ENCODE peak calls at places on chromosomes 4 and X, in six cellular contexts. One of them, this sample, is unnamed.

GRCh38 chr4:173535932-173536331 is 5.9 kb upstream of the HAND2 start:
- DNase-seq in GM23338: no peak
- DNase-seq in SK-N-SH: no peak
- DNase-seq in HCT116: no peak
- DNase-seq in OCI-LY7: no peak
- DNase-seq in PC-3: no peak
- DNase-seq in this sample: peak; percentile 14

GRCh38 chr4:2886622-2887021 is 43.0 kb downstream of the ADD1 start:
- DNase-seq in OCI-LY7: no peak
- DNase-seq in SK-N-SH: peak; percentile 80
- DNase-seq in HCT116: no peak
- DNase-seq in GM23338: no peak
- DNase-seq in PC-3: no peak
- DNase-seq in this sample: no peak

GRCh38 chr4:186016796-186017195 is 52.2 kb upstream of the TLR3 start:
- DNase-seq in SK-N-SH: no peak
- DNase-seq in PC-3: no peak
- DNase-seq in HCT116: no peak
- DNase-seq in OCI-LY7: no peak
- DNase-seq in GM23338: no peak
- DNase-seq in this sample: no peak

GRCh38 chr4:180827193-180827592 is 1416.0 kb upstream of the TENM3 start:
- DNase-seq in GM23338: peak; percentile 12
- DNase-seq in HCT116: no peak
- DNase-seq in PC-3: peak; percentile 3
- DNase-seq in OCI-LY7: no peak
- DNase-seq in SK-N-SH: no peak
- DNase-seq in this sample: peak; percentile 61

GRCh38 chr4:75675004-75675531 is 1.9 kb upstream of the G3BP2 start:
- DNase-seq in HCT116: no peak
- DNase-seq in OCI-LY7: no peak
- DNase-seq in SK-N-SH: no peak
- DNase-seq in PC-3: no peak
- DNase-seq in GM23338: peak; percentile 45
- DNase-seq in this sample: no peak

GRCh38 chrX:121356139-121356849 is 308.9 kb downstream of the GLUD2 start:
- DNase-seq in SK-N-SH: no peak
- DNase-seq in GM23338: no peak
- DNase-seq in OCI-LY7: no peak
- DNase-seq in PC-3: no peak
- DNase-seq in HCT116: no peak
- DNase-seq in this sample: no peak

GRCh38 chrX:23726196-23726595 is 16.9 kb downstream of the ACOT9 start:
- DNase-seq in HCT116: no peak
- DNase-seq in SK-N-SH: no peak
- DNase-seq in PC-3: no peak
- DNase-seq in OCI-LY7: no peak
- DNase-seq in GM23338: no peak
- DNase-seq in this sample: no peak

GRCh38 chrX:31497086-31497485 is 425.2 kb upstream of the FTHL17 start:
- DNase-seq in GM23338: no peak
- DNase-seq in PC-3: no peak
- DNase-seq in HCT116: no peak
- DNase-seq in SK-N-SH: no peak
- DNase-seq in OCI-LY7: no peak
- DNase-seq in this sample: peak; percentile 56

GRCh38 chrX:75229774-75230173 is 44.1 kb upstream of the UPRT start:
- DNase-seq in SK-N-SH: no peak
- DNase-seq in GM23338: no peak
- DNase-seq in HCT116: no peak
- DNase-seq in PC-3: no peak
- DNase-seq in OCI-LY7: no peak
- DNase-seq in this sample: no peak

GRCh38 chrX:39582091-39582490 is 515.7 kb downstream of the BCOR start:
- DNase-seq in OCI-LY7: no peak
- DNase-seq in GM23338: no peak
- DNase-seq in PC-3: peak; percentile 38
- DNase-seq in HCT116: peak; percentile 7
- DNase-seq in SK-N-SH: no peak
- DNase-seq in this sample: no peak

GRCh38 chr4:188439641-188440311 is 300.5 kb downstream of the TRIML1 start:
- DNase-seq in PC-3: peak; percentile 3
- DNase-seq in HCT116: no peak
- DNase-seq in SK-N-SH: peak; percentile 29
- DNase-seq in OCI-LY7: no peak
- DNase-seq in GM23338: no peak
- DNase-seq in this sample: peak; percentile 2

GRCh38 chr4:169612869-169613859 is 781 bp upstream of the NEK1 start:
- DNase-seq in SK-N-SH: peak; percentile 65
- DNase-seq in PC-3: peak; percentile 82
- DNase-seq in GM23338: peak; percentile 89
- DNase-seq in HCT116: peak; percentile 68
- DNase-seq in OCI-LY7: peak; percentile 82
- DNase-seq in this sample: peak; percentile 88

GRCh38 chr4:44928062-44928380 is 201.7 kb upstream of the GNPDA2 start:
- DNase-seq in OCI-LY7: no peak
- DNase-seq in HCT116: no peak
- DNase-seq in SK-N-SH: no peak
- DNase-seq in GM23338: no peak
- DNase-seq in PC-3: no peak
- DNase-seq in this sample: no peak

GRCh38 chrX:72041901-72042859 is 89.5 kb downstream of the RTL5 start:
- DNase-seq in OCI-LY7: no peak
- DNase-seq in GM23338: no peak
- DNase-seq in HCT116: no peak
- DNase-seq in SK-N-SH: no peak
- DNase-seq in PC-3: no peak
- DNase-seq in this sample: peak; percentile 30

GRCh38 chr4:70801265-70801809 is 38.4 kb downstream of the GRSF1 start:
- DNase-seq in GM23338: no peak
- DNase-seq in OCI-LY7: no peak
- DNase-seq in SK-N-SH: no peak
- DNase-seq in PC-3: no peak
- DNase-seq in HCT116: no peak
- DNase-seq in this sample: no peak

GRCh38 chr4:44121210-44121609 is 327.4 kb downstream of the KCTD8 start:
- DNase-seq in GM23338: no peak
- DNase-seq in HCT116: no peak
- DNase-seq in PC-3: peak; percentile 67
- DNase-seq in SK-N-SH: no peak
- DNase-seq in OCI-LY7: no peak
- DNase-seq in this sample: no peak

GRCh38 chr4:60482921-60483351 is 717.2 kb upstream of the ADGRL3 start:
- DNase-seq in SK-N-SH: no peak
- DNase-seq in HCT116: no peak
- DNase-seq in OCI-LY7: no peak
- DNase-seq in PC-3: no peak
- DNase-seq in GM23338: no peak
- DNase-seq in this sample: no peak

GRCh38 chr4:80266902-80267380 is 477 bp downstream of the FGF5 start:
- DNase-seq in HCT116: no peak
- DNase-seq in OCI-LY7: no peak
- DNase-seq in PC-3: peak; percentile 30
- DNase-seq in GM23338: peak; percentile 49
- DNase-seq in SK-N-SH: peak; percentile 59
- DNase-seq in this sample: peak; percentile 79

GRCh38 chr4:82555279-82555678 is 6.5 kb downstream of the TMEM150C start:
- DNase-seq in PC-3: no peak
- DNase-seq in OCI-LY7: peak; percentile 4
- DNase-seq in GM23338: peak; percentile 51
- DNase-seq in HCT116: no peak
- DNase-seq in SK-N-SH: peak; percentile 27
- DNase-seq in this sample: no peak

GRCh38 chr4:172726001-172726423 is 442.6 kb upstream of the GALNT7 start:
- DNase-seq in GM23338: no peak
- DNase-seq in SK-N-SH: no peak
- DNase-seq in HCT116: no peak
- DNase-seq in PC-3: peak; percentile 67
- DNase-seq in OCI-LY7: no peak
- DNase-seq in this sample: peak; percentile 48

GRCh38 chr4:97978791-97979488 is 164.3 kb downstream of the STPG2 start:
- DNase-seq in PC-3: peak; percentile 5
- DNase-seq in GM23338: no peak
- DNase-seq in SK-N-SH: no peak
- DNase-seq in OCI-LY7: no peak
- DNase-seq in HCT116: no peak
- DNase-seq in this sample: no peak

GRCh38 chr4:88230953-88231835 is 53.2 kb downstream of the PPM1K start:
- DNase-seq in HCT116: no peak
- DNase-seq in OCI-LY7: no peak
- DNase-seq in SK-N-SH: no peak
- DNase-seq in PC-3: no peak
- DNase-seq in GM23338: no peak
- DNase-seq in this sample: peak; percentile 47

GRCh38 chrX:28158019-28158777 is 176.9 kb upstream of the DCAF8L1 start:
- DNase-seq in PC-3: no peak
- DNase-seq in OCI-LY7: no peak
- DNase-seq in HCT116: no peak
- DNase-seq in SK-N-SH: no peak
- DNase-seq in GM23338: peak; percentile 43
- DNase-seq in this sample: no peak

GRCh38 chr4:7460591-7460990 is 25.9 kb upstream of the PSAPL1 start:
- DNase-seq in PC-3: no peak
- DNase-seq in SK-N-SH: peak; percentile 48
- DNase-seq in GM23338: no peak
- DNase-seq in HCT116: no peak
- DNase-seq in OCI-LY7: no peak
- DNase-seq in this sample: no peak

GRCh38 chr4:139718833-139719232 is 53.2 kb downstream of the MGST2 start:
- DNase-seq in GM23338: no peak
- DNase-seq in SK-N-SH: no peak
- DNase-seq in PC-3: no peak
- DNase-seq in HCT116: no peak
- DNase-seq in OCI-LY7: no peak
- DNase-seq in this sample: no peak

GRCh38 chr4:186190456-186191265 is 706 bp upstream of the CYP4V2 start:
- DNase-seq in GM23338: peak; percentile 50
- DNase-seq in OCI-LY7: peak; percentile 71
- DNase-seq in HCT116: no peak
- DNase-seq in PC-3: no peak
- DNase-seq in SK-N-SH: peak; percentile 86
- DNase-seq in this sample: peak; percentile 45

GRCh38 chr4:3851211-3851610 is 85.0 kb downstream of the ADRA2C start:
- DNase-seq in OCI-LY7: no peak
- DNase-seq in HCT116: no peak
- DNase-seq in GM23338: peak; percentile 64
- DNase-seq in SK-N-SH: no peak
- DNase-seq in PC-3: no peak
- DNase-seq in this sample: peak; percentile 77

GRCh38 chr4:1841886-1842210 is 14.1 kb downstream of the LETM1 start:
- DNase-seq in PC-3: no peak
- DNase-seq in HCT116: no peak
- DNase-seq in OCI-LY7: no peak
- DNase-seq in SK-N-SH: no peak
- DNase-seq in GM23338: no peak
- DNase-seq in this sample: no peak

GRCh38 chr4:1842339-1842895 is 13.5 kb downstream of the LETM1 start:
- DNase-seq in HCT116: no peak
- DNase-seq in GM23338: no peak
- DNase-seq in PC-3: no peak
- DNase-seq in OCI-LY7: no peak
- DNase-seq in SK-N-SH: no peak
- DNase-seq in this sample: peak; percentile 21

GRCh38 chr4:1841201-1841885 is 14.6 kb downstream of the LETM1 start:
- DNase-seq in SK-N-SH: no peak
- DNase-seq in GM23338: no peak
- DNase-seq in OCI-LY7: no peak
- DNase-seq in HCT116: no peak
- DNase-seq in PC-3: no peak
- DNase-seq in this sample: no peak

GRCh38 chr4:1843852-1844251 is 12.1 kb downstream of the LETM1 start:
- DNase-seq in HCT116: no peak
- DNase-seq in GM23338: no peak
- DNase-seq in PC-3: no peak
- DNase-seq in OCI-LY7: no peak
- DNase-seq in SK-N-SH: no peak
- DNase-seq in this sample: peak; percentile 47

DNA sequence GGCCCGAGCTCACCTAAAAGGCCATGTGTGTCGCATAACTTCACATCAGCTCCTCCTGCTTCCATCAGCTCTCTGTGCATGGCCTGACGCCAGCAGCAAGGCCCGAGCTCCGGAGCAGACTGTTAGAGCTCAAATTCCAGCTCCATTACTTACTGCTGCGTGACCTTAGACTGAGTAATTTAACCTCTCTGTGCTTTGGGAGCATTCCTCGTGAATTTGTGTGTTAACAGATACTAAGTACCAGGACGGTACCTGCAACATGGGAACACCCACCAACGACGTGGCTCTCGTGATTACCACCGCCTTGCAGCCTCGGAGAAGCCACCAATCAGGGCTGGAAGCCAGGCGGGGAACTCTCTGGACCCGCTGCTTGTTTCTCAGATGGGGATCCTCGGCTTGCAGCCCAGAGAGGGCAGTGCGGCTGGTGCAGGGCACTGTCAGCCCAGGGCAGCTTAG is 12.9 kb downstream of the LETM1 start:
- DNase-seq in OCI-LY7: no peak
- DNase-seq in SK-N-SH: no peak
- DNase-seq in GM23338: no peak
- DNase-seq in HCT116: no peak
- DNase-seq in PC-3: peak; percentile 47
- DNase-seq in this sample: peak; percentile 95
- TF ChIP-seq EZH2phosphoT487 in OCI-LY7: no peak
- TF ChIP-seq EZH2phosphoT487 in SK-N-SH: no peak
- TF ChIP-seq EZH2phosphoT487 in GM23338: no peak
- TF ChIP-seq EZH2phosphoT487 in HCT116: no peak
- TF ChIP-seq EZH2phosphoT487 in PC-3: no peak
- TF ChIP-seq EZH2phosphoT487 in this sample: no peak

DNA sequence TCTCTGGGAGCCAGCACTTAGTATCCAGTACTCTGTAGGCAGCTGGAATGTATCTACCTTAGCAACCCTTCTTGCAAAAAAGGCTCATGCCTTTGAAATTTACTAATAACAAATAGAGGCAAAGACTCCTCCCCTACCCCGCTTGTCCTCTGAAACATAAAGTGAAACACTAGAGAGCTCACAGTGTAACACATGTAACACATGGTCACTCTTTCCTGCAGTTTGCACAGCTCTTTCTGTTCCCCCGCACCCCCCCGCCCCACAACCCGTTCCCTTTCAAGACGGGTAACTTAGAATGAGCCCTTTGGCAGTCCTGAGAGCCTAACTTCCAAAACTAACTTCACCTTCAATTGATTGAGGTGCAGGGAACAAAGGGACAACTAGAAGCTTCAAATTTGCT is 6.0 kb upstream of the BCORL1 start:
- DNase-seq in HCT116: no peak
- DNase-seq in SK-N-SH: no peak
- DNase-seq in PC-3: no peak
- DNase-seq in GM23338: no peak
- DNase-seq in OCI-LY7: no peak
- DNase-seq in this sample: no peak
- H2AFZ ChIP-seq in HCT116: no peak overlapping the region
- H2AFZ ChIP-seq in SK-N-SH: no peak overlapping the region
- H2AFZ ChIP-seq in PC-3: no peak overlapping the region
- H2AFZ ChIP-seq in GM23338: no peak overlapping the region
- H2AFZ ChIP-seq in OCI-LY7: no peak overlapping the region
- H2AFZ ChIP-seq in this sample: no peak overlapping the region

GRCh38 chr4:112302320-112303274 is 5.4 kb downstream of the ALPK1 start:
- DNase-seq in PC-3: no peak
- DNase-seq in SK-N-SH: no peak
- DNase-seq in OCI-LY7: no peak
- DNase-seq in GM23338: no peak
- DNase-seq in HCT116: no peak
- DNase-seq in this sample: no peak
- TF ChIP-seq EZH2phosphoT487 in PC-3: no peak
- TF ChIP-seq EZH2phosphoT487 in SK-N-SH: no peak
- TF ChIP-seq EZH2phosphoT487 in OCI-LY7: no peak
- TF ChIP-seq EZH2phosphoT487 in GM23338: no peak
- TF ChIP-seq EZH2phosphoT487 in HCT116: no peak
- TF ChIP-seq EZH2phosphoT487 in this sample: no peak

GRCh38 chr4:52990706-52991105 is 128.6 kb downstream of the RASL11B start:
- DNase-seq in SK-N-SH: no peak
- DNase-seq in PC-3: no peak
- DNase-seq in HCT116: no peak
- DNase-seq in GM23338: no peak
- DNase-seq in OCI-LY7: no peak
- DNase-seq in this sample: no peak
- H2AFZ ChIP-seq in SK-N-SH: no peak overlapping the region
- H2AFZ ChIP-seq in PC-3: no peak overlapping the region
- H2AFZ ChIP-seq in HCT116: no peak overlapping the region
- H2AFZ ChIP-seq in GM23338: no peak overlapping the region
- H2AFZ ChIP-seq in OCI-LY7: no peak overlapping the region
- H2AFZ ChIP-seq in this sample: no peak overlapping the region

This sample was measured in GM23248.